ENCODE peak calls at places on chromosomes 7 and 10, in nine cellular contexts. One of them, this sample, is unnamed.
A peak's percentile ranks its signal among the peaks of the same experiment; 100 is the strongest.

GRCh38 chr7:3272691-3273141 is 28.3 kb upstream of the SDK1 start:
- DNase-seq in endothelial cell of umbilical vein: peak; percentile 10
- DNase-seq in central memory CD4-positive, alpha-beta T cell: no peak
- DNase-seq in non-pigmented ciliary epithelial cell: peak; percentile 77
- DNase-seq in psoas muscle: no peak
- DNase-seq in Karpas-422: no peak
- DNase-seq in AG09309: no peak
- DNase-seq in HT1080: peak; percentile 82
- DNase-seq in GM20000: no peak
- DNase-seq in this sample: no peak

GRCh38 chr10:6811153-6811552 is 231.1 kb upstream of the PRKCQ start:
- DNase-seq in endothelial cell of umbilical vein: no peak
- DNase-seq in central memory CD4-positive, alpha-beta T cell: no peak
- DNase-seq in non-pigmented ciliary epithelial cell: no peak
- DNase-seq in psoas muscle: no peak
- DNase-seq in Karpas-422: no peak
- DNase-seq in AG09309: no peak
- DNase-seq in HT1080: peak; percentile 20
- DNase-seq in GM20000: no peak
- DNase-seq in this sample: no peak

GRCh38 chr10:14306201-14306600 is 24.5 kb downstream of the FRMD4A start:
- DNase-seq in endothelial cell of umbilical vein: no peak
- DNase-seq in central memory CD4-positive, alpha-beta T cell: no peak
- DNase-seq in non-pigmented ciliary epithelial cell: no peak
- DNase-seq in psoas muscle: no peak
- DNase-seq in Karpas-422: no peak
- DNase-seq in AG09309: no peak
- DNase-seq in HT1080: no peak
- DNase-seq in GM20000: no peak
- DNase-seq in this sample: no peak

GRCh38 chr7:12759112-12759511 is 71.7 kb downstream of the ARL4A start:
- DNase-seq in endothelial cell of umbilical vein: peak; percentile 87
- DNase-seq in central memory CD4-positive, alpha-beta T cell: no peak
- DNase-seq in non-pigmented ciliary epithelial cell: no peak
- DNase-seq in psoas muscle: no peak
- DNase-seq in Karpas-422: no peak
- DNase-seq in AG09309: no peak
- DNase-seq in HT1080: no peak
- DNase-seq in GM20000: no peak
- DNase-seq in this sample: no peak

GRCh38 chr10:110241841-110242240 is 34.4 kb downstream of the MXI1 start:
- DNase-seq in endothelial cell of umbilical vein: no peak
- DNase-seq in central memory CD4-positive, alpha-beta T cell: no peak
- DNase-seq in non-pigmented ciliary epithelial cell: no peak
- DNase-seq in psoas muscle: no peak
- DNase-seq in Karpas-422: no peak
- DNase-seq in AG09309: no peak
- DNase-seq in HT1080: no peak
- DNase-seq in GM20000: no peak
- DNase-seq in this sample: no peak

GRCh38 chr10:119602241-119603095 is 5.7 kb upstream of the TIAL1 start:
- DNase-seq in endothelial cell of umbilical vein: peak; percentile 38
- DNase-seq in central memory CD4-positive, alpha-beta T cell: peak; percentile 4
- DNase-seq in non-pigmented ciliary epithelial cell: no peak
- DNase-seq in psoas muscle: no peak
- DNase-seq in Karpas-422: peak; percentile 79
- DNase-seq in AG09309: no peak
- DNase-seq in HT1080: peak; percentile 12
- DNase-seq in GM20000: peak; percentile 42
- DNase-seq in this sample: no peak

GRCh38 chr7:41520445-41520844 is 182.4 kb downstream of the INHBA start:
- DNase-seq in endothelial cell of umbilical vein: no peak
- DNase-seq in central memory CD4-positive, alpha-beta T cell: no peak
- DNase-seq in non-pigmented ciliary epithelial cell: no peak
- DNase-seq in psoas muscle: no peak
- DNase-seq in Karpas-422: no peak
- DNase-seq in AG09309: no peak
- DNase-seq in HT1080: no peak
- DNase-seq in GM20000: no peak
- DNase-seq in this sample: no peak

GRCh38 chr7:3246133-3246532 is 54.9 kb upstream of the SDK1 start:
- DNase-seq in endothelial cell of umbilical vein: no peak
- DNase-seq in central memory CD4-positive, alpha-beta T cell: no peak
- DNase-seq in non-pigmented ciliary epithelial cell: no peak
- DNase-seq in psoas muscle: no peak
- DNase-seq in Karpas-422: no peak
- DNase-seq in AG09309: no peak
- DNase-seq in HT1080: no peak
- DNase-seq in GM20000: no peak
- DNase-seq in this sample: no peak

GRCh38 chr7:47795631-47796030 is 152.6 kb downstream of the PKD1L1 start:
- DNase-seq in endothelial cell of umbilical vein: no peak
- DNase-seq in central memory CD4-positive, alpha-beta T cell: no peak
- DNase-seq in non-pigmented ciliary epithelial cell: peak; percentile 85
- DNase-seq in psoas muscle: no peak
- DNase-seq in Karpas-422: peak; percentile 56
- DNase-seq in AG09309: peak; percentile 88
- DNase-seq in HT1080: no peak
- DNase-seq in GM20000: no peak
- DNase-seq in this sample: no peak

GRCh38 chr7:55132890-55133551 is 114.2 kb downstream of the EGFR start:
- DNase-seq in endothelial cell of umbilical vein: peak; percentile 95
- DNase-seq in central memory CD4-positive, alpha-beta T cell: no peak
- DNase-seq in non-pigmented ciliary epithelial cell: peak; percentile 98
- DNase-seq in psoas muscle: peak; percentile 54
- DNase-seq in Karpas-422: no peak
- DNase-seq in AG09309: peak; percentile 96
- DNase-seq in HT1080: peak; percentile 100
- DNase-seq in GM20000: no peak
- DNase-seq in this sample: no peak

GRCh38 chr7:135335628-135336139 is 102.0 kb downstream of the STRA8 start:
- DNase-seq in endothelial cell of umbilical vein: peak; percentile 73
- DNase-seq in central memory CD4-positive, alpha-beta T cell: peak; percentile 13
- DNase-seq in non-pigmented ciliary epithelial cell: no peak
- DNase-seq in psoas muscle: peak; percentile 27
- DNase-seq in Karpas-422: peak; percentile 85
- DNase-seq in AG09309: no peak
- DNase-seq in HT1080: peak; percentile 89
- DNase-seq in GM20000: peak; percentile 55
- DNase-seq in this sample: no peak

GRCh38 chr7:17773289-17773626 is 167.0 kb downstream of the SNX13 start:
- DNase-seq in endothelial cell of umbilical vein: no peak
- DNase-seq in central memory CD4-positive, alpha-beta T cell: no peak
- DNase-seq in non-pigmented ciliary epithelial cell: peak; percentile 78
- DNase-seq in psoas muscle: no peak
- DNase-seq in Karpas-422: no peak
- DNase-seq in AG09309: peak; percentile 79
- DNase-seq in HT1080: peak; percentile 77
- DNase-seq in GM20000: no peak
- DNase-seq in this sample: no peak

GRCh38 chr7:47453093-47454056 is 128.5 kb downstream of the TNS3 start:
- DNase-seq in endothelial cell of umbilical vein: peak; percentile 74
- DNase-seq in central memory CD4-positive, alpha-beta T cell: no peak
- DNase-seq in non-pigmented ciliary epithelial cell: peak; percentile 73
- DNase-seq in psoas muscle: peak; percentile 80
- DNase-seq in Karpas-422: no peak
- DNase-seq in AG09309: peak; percentile 78
- DNase-seq in HT1080: peak; percentile 90
- DNase-seq in GM20000: peak; percentile 22
- DNase-seq in this sample: no peak

GRCh38 chr10:29408847-29409240 is 120.0 kb downstream of the LYZL1 start:
- DNase-seq in endothelial cell of umbilical vein: no peak
- DNase-seq in central memory CD4-positive, alpha-beta T cell: no peak
- DNase-seq in non-pigmented ciliary epithelial cell: no peak
- DNase-seq in psoas muscle: no peak
- DNase-seq in Karpas-422: no peak
- DNase-seq in AG09309: no peak
- DNase-seq in HT1080: no peak
- DNase-seq in GM20000: no peak
- DNase-seq in this sample: no peak

GRCh38 chr7:29807179-29807841 is 1.0 kb downstream of the WIPF3 start:
- DNase-seq in endothelial cell of umbilical vein: no peak
- DNase-seq in central memory CD4-positive, alpha-beta T cell: no peak
- DNase-seq in non-pigmented ciliary epithelial cell: no peak
- DNase-seq in psoas muscle: peak; percentile 53
- DNase-seq in Karpas-422: no peak
- DNase-seq in AG09309: no peak
- DNase-seq in HT1080: no peak
- DNase-seq in GM20000: no peak
- DNase-seq in this sample: no peak

GRCh38 chr7:131190146-131190545 is 137.5 kb upstream of the MKLN1 start:
- DNase-seq in endothelial cell of umbilical vein: no peak
- DNase-seq in central memory CD4-positive, alpha-beta T cell: no peak
- DNase-seq in non-pigmented ciliary epithelial cell: no peak
- DNase-seq in psoas muscle: no peak
- DNase-seq in Karpas-422: no peak
- DNase-seq in AG09309: no peak
- DNase-seq in HT1080: peak; percentile 53
- DNase-seq in GM20000: no peak
- DNase-seq in this sample: no peak

GRCh38 chr7:2934211-2934731 is 90.2 kb upstream of the GNA12 start:
- DNase-seq in endothelial cell of umbilical vein: peak; percentile 44
- DNase-seq in central memory CD4-positive, alpha-beta T cell: no peak
- DNase-seq in non-pigmented ciliary epithelial cell: peak; percentile 55
- DNase-seq in psoas muscle: no peak
- DNase-seq in Karpas-422: no peak
- DNase-seq in AG09309: peak; percentile 8
- DNase-seq in HT1080: peak; percentile 73
- DNase-seq in GM20000: no peak
- DNase-seq in this sample: no peak

GRCh38 chr7:72053273-72053672 is 358.9 kb downstream of the CALN1 start:
- DNase-seq in endothelial cell of umbilical vein: no peak
- DNase-seq in central memory CD4-positive, alpha-beta T cell: no peak
- DNase-seq in non-pigmented ciliary epithelial cell: no peak
- DNase-seq in psoas muscle: no peak
- DNase-seq in Karpas-422: no peak
- DNase-seq in AG09309: no peak
- DNase-seq in HT1080: no peak
- DNase-seq in GM20000: no peak
- DNase-seq in this sample: no peak

GRCh38 chr10:110802090-110802489 is 69.6 kb upstream of the PDCD4 start:
- DNase-seq in endothelial cell of umbilical vein: no peak
- DNase-seq in central memory CD4-positive, alpha-beta T cell: no peak
- DNase-seq in non-pigmented ciliary epithelial cell: peak; percentile 27
- DNase-seq in psoas muscle: no peak
- DNase-seq in Karpas-422: no peak
- DNase-seq in AG09309: peak; percentile 37
- DNase-seq in HT1080: peak; percentile 30
- DNase-seq in GM20000: no peak
- DNase-seq in this sample: no peak

GRCh38 chr10:43128958-43129706 is 9.1 kb upstream of the CSGALNACT2 start:
- DNase-seq in endothelial cell of umbilical vein: peak; percentile 38
- DNase-seq in central memory CD4-positive, alpha-beta T cell: no peak
- DNase-seq in non-pigmented ciliary epithelial cell: peak; percentile 93
- DNase-seq in psoas muscle: no peak
- DNase-seq in Karpas-422: no peak
- DNase-seq in AG09309: peak; percentile 95
- DNase-seq in HT1080: peak; percentile 85
- DNase-seq in GM20000: peak; percentile 78
- DNase-seq in this sample: no peak

GRCh38 chr10:130215076-130215917 is 79.1 kb downstream of the GLRX3 start:
- DNase-seq in endothelial cell of umbilical vein: no peak
- DNase-seq in central memory CD4-positive, alpha-beta T cell: no peak
- DNase-seq in non-pigmented ciliary epithelial cell: no peak
- DNase-seq in psoas muscle: no peak
- DNase-seq in Karpas-422: no peak
- DNase-seq in AG09309: no peak
- DNase-seq in HT1080: no peak
- DNase-seq in GM20000: no peak
- DNase-seq in this sample: no peak

GRCh38 chr10:97361050-97361901 is 26.7 kb upstream of the FRAT2 start:
- DNase-seq in endothelial cell of umbilical vein: peak; percentile 34
- DNase-seq in central memory CD4-positive, alpha-beta T cell: no peak
- DNase-seq in non-pigmented ciliary epithelial cell: no peak
- DNase-seq in psoas muscle: no peak
- DNase-seq in Karpas-422: no peak
- DNase-seq in AG09309: no peak
- DNase-seq in HT1080: no peak
- DNase-seq in GM20000: no peak
- DNase-seq in this sample: no peak

GRCh38 chr10:32332299-32332750 is 14.6 kb downstream of the EPC1 start:
- DNase-seq in endothelial cell of umbilical vein: no peak
- DNase-seq in central memory CD4-positive, alpha-beta T cell: peak; percentile 84
- DNase-seq in non-pigmented ciliary epithelial cell: no peak
- DNase-seq in psoas muscle: no peak
- DNase-seq in Karpas-422: no peak
- DNase-seq in AG09309: no peak
- DNase-seq in HT1080: no peak
- DNase-seq in GM20000: peak; percentile 58
- DNase-seq in this sample: peak; percentile 48

GRCh38 chr7:42768037-42768436 is 143.8 kb downstream of the C7orf25 start:
- DNase-seq in endothelial cell of umbilical vein: no peak
- DNase-seq in central memory CD4-positive, alpha-beta T cell: no peak
- DNase-seq in non-pigmented ciliary epithelial cell: no peak
- DNase-seq in psoas muscle: no peak
- DNase-seq in Karpas-422: no peak
- DNase-seq in AG09309: no peak
- DNase-seq in HT1080: no peak
- DNase-seq in GM20000: no peak
- DNase-seq in this sample: no peak

GRCh38 chr7:68476966-68477365 is 1121.3 kb upstream of the AUTS2 start:
- DNase-seq in endothelial cell of umbilical vein: no peak
- DNase-seq in central memory CD4-positive, alpha-beta T cell: no peak
- DNase-seq in non-pigmented ciliary epithelial cell: no peak
- DNase-seq in psoas muscle: no peak
- DNase-seq in Karpas-422: no peak
- DNase-seq in AG09309: no peak
- DNase-seq in HT1080: no peak
- DNase-seq in GM20000: no peak
- DNase-seq in this sample: no peak

This sample was measured in memory B cell.